ENCODE peak calls at places on chromosomes 4 and X, in eight cellular contexts. One of them, this sample, is unnamed.

GRCh38 chr4:96025031-96025430 is 185.1 kb downstream of the PDHA2 start:
- DNase-seq in left ventricle myocardium inferior: no peak
- DNase-seq in IMR-90: no peak
- DNase-seq in Peyer's patch: no peak
- DNase-seq in tibial nerve: no peak
- DNase-seq in heart right ventricle: no peak
- DNase-seq in gastrocnemius medialis: no peak
- DNase-seq in brain microvascular endothelial cell: no peak
- DNase-seq in this sample: no peak

GRCh38 chrX:150692837-150693781 is at the start of gene MTMR1:
- DNase-seq in Peyer's patch: peak; percentile 53
- DNase-seq in gastrocnemius medialis: peak; percentile 16
- DNase-seq in heart right ventricle: peak; percentile 42
- DNase-seq in tibial nerve: no peak
- DNase-seq in IMR-90: no peak
- DNase-seq in brain microvascular endothelial cell: no peak
- DNase-seq in left ventricle myocardium inferior: peak; percentile 38
- DNase-seq in this sample: no peak

GRCh38 chr4:16289872-16290554 is 63.7 kb upstream of the TAPT1 start:
- DNase-seq in gastrocnemius medialis: no peak
- DNase-seq in tibial nerve: no peak
- DNase-seq in IMR-90: peak; percentile 46
- DNase-seq in Peyer's patch: no peak
- DNase-seq in brain microvascular endothelial cell: peak; percentile 37
- DNase-seq in heart right ventricle: no peak
- DNase-seq in left ventricle myocardium inferior: no peak
- DNase-seq in this sample: no peak

GRCh38 chrX:151722241-151722846 is 6.5 kb downstream of the FATE1 start:
- DNase-seq in IMR-90: no peak
- DNase-seq in brain microvascular endothelial cell: no peak
- DNase-seq in Peyer's patch: no peak
- DNase-seq in tibial nerve: no peak
- DNase-seq in left ventricle myocardium inferior: peak; percentile 24
- DNase-seq in heart right ventricle: peak; percentile 40
- DNase-seq in gastrocnemius medialis: no peak
- DNase-seq in this sample: no peak

GRCh38 chr4:176631611-176632010 is 161.1 kb downstream of the VEGFC start:
- DNase-seq in brain microvascular endothelial cell: no peak
- DNase-seq in heart right ventricle: no peak
- DNase-seq in Peyer's patch: no peak
- DNase-seq in tibial nerve: no peak
- DNase-seq in IMR-90: no peak
- DNase-seq in left ventricle myocardium inferior: no peak
- DNase-seq in gastrocnemius medialis: no peak
- DNase-seq in this sample: no peak

GRCh38 chrX:155225774-155226173 is 9.5 kb downstream of the VBP1 start:
- DNase-seq in gastrocnemius medialis: no peak
- DNase-seq in tibial nerve: no peak
- DNase-seq in brain microvascular endothelial cell: no peak
- DNase-seq in IMR-90: no peak
- DNase-seq in heart right ventricle: no peak
- DNase-seq in left ventricle myocardium inferior: no peak
- DNase-seq in Peyer's patch: no peak
- DNase-seq in this sample: no peak

GRCh38 chrX:120244395-120244734 is 6.2 kb upstream of the ZBTB33 start:
- DNase-seq in left ventricle myocardium inferior: no peak
- DNase-seq in tibial nerve: no peak
- DNase-seq in Peyer's patch: no peak
- DNase-seq in gastrocnemius medialis: no peak
- DNase-seq in heart right ventricle: no peak
- DNase-seq in IMR-90: no peak
- DNase-seq in brain microvascular endothelial cell: no peak
- DNase-seq in this sample: no peak

GRCh38 chr4:46432923-46433322 is 43.0 kb upstream of the GABRA2 start:
- DNase-seq in left ventricle myocardium inferior: no peak
- DNase-seq in brain microvascular endothelial cell: no peak
- DNase-seq in heart right ventricle: no peak
- DNase-seq in Peyer's patch: no peak
- DNase-seq in gastrocnemius medialis: no peak
- DNase-seq in IMR-90: peak; percentile 85
- DNase-seq in tibial nerve: no peak
- DNase-seq in this sample: no peak

GRCh38 chrX:134847133-134847532 is 143.7 kb upstream of the SMIM10 start:
- DNase-seq in brain microvascular endothelial cell: no peak
- DNase-seq in gastrocnemius medialis: no peak
- DNase-seq in Peyer's patch: no peak
- DNase-seq in IMR-90: no peak
- DNase-seq in left ventricle myocardium inferior: no peak
- DNase-seq in heart right ventricle: no peak
- DNase-seq in tibial nerve: no peak
- DNase-seq in this sample: no peak

GRCh38 chrX:109886122-109886761 is 116.7 kb upstream of the TMEM164 start:
- DNase-seq in IMR-90: peak; percentile 63
- DNase-seq in heart right ventricle: no peak
- DNase-seq in tibial nerve: no peak
- DNase-seq in gastrocnemius medialis: no peak
- DNase-seq in left ventricle myocardium inferior: peak; percentile 15
- DNase-seq in Peyer's patch: no peak
- DNase-seq in brain microvascular endothelial cell: peak; percentile 38
- DNase-seq in this sample: no peak

GRCh38 chr4:26878729-26879415 is 18.2 kb downstream of the STIM2 start:
- DNase-seq in tibial nerve: no peak
- DNase-seq in brain microvascular endothelial cell: no peak
- DNase-seq in Peyer's patch: no peak
- DNase-seq in gastrocnemius medialis: no peak
- DNase-seq in left ventricle myocardium inferior: no peak
- DNase-seq in IMR-90: peak; percentile 33
- DNase-seq in heart right ventricle: no peak
- DNase-seq in this sample: no peak

GRCh38 chr4:150236626-150237025 is 158.4 kb downstream of the DCLK2 start:
- DNase-seq in brain microvascular endothelial cell: no peak
- DNase-seq in gastrocnemius medialis: no peak
- DNase-seq in IMR-90: peak; percentile 66
- DNase-seq in Peyer's patch: no peak
- DNase-seq in heart right ventricle: no peak
- DNase-seq in tibial nerve: no peak
- DNase-seq in left ventricle myocardium inferior: no peak
- DNase-seq in this sample: no peak

GRCh38 chr4:124936427-124936826 is 223.9 kb upstream of the ANKRD50 start:
- DNase-seq in brain microvascular endothelial cell: no peak
- DNase-seq in Peyer's patch: no peak
- DNase-seq in tibial nerve: no peak
- DNase-seq in heart right ventricle: peak; percentile 29
- DNase-seq in gastrocnemius medialis: peak; percentile 90
- DNase-seq in IMR-90: peak; percentile 60
- DNase-seq in left ventricle myocardium inferior: peak; percentile 55
- DNase-seq in this sample: no peak

GRCh38 chr4:140993350-140993749 is 139.9 kb downstream of the RNF150 start:
- DNase-seq in gastrocnemius medialis: no peak
- DNase-seq in left ventricle myocardium inferior: no peak
- DNase-seq in brain microvascular endothelial cell: no peak
- DNase-seq in IMR-90: no peak
- DNase-seq in Peyer's patch: no peak
- DNase-seq in tibial nerve: no peak
- DNase-seq in heart right ventricle: no peak
- DNase-seq in this sample: no peak

GRCh38 chrX:131262738-131263679 is 26.1 kb downstream of the IGSF1 start:
- DNase-seq in heart right ventricle: peak; percentile 7
- DNase-seq in gastrocnemius medialis: no peak
- DNase-seq in left ventricle myocardium inferior: no peak
- DNase-seq in Peyer's patch: no peak
- DNase-seq in tibial nerve: no peak
- DNase-seq in brain microvascular endothelial cell: no peak
- DNase-seq in IMR-90: no peak
- DNase-seq in this sample: no peak
- H3K27ac ChIP-seq in heart right ventricle: no peak overlapping the region
- H3K27ac ChIP-seq in gastrocnemius medialis: no peak overlapping the region
- H3K27ac ChIP-seq in left ventricle myocardium inferior: no peak overlapping the region
- H3K27ac ChIP-seq in Peyer's patch: no peak overlapping the region
- H3K27ac ChIP-seq in tibial nerve: no peak overlapping the region
- H3K27ac ChIP-seq in brain microvascular endothelial cell: no peak overlapping the region
- H3K27ac ChIP-seq in IMR-90: no peak overlapping the region
- H3K27ac ChIP-seq in this sample: no peak overlapping the region

GRCh38 chrX:140762061-140762460 is 52.5 kb downstream of the LINC00632 start:
- DNase-seq in gastrocnemius medialis: peak; percentile 10
- DNase-seq in heart right ventricle: no peak
- DNase-seq in IMR-90: peak; percentile 74
- DNase-seq in Peyer's patch: no peak
- DNase-seq in left ventricle myocardium inferior: no peak
- DNase-seq in tibial nerve: no peak
- DNase-seq in brain microvascular endothelial cell: peak; percentile 69
- DNase-seq in this sample: no peak
- H3K4me3 ChIP-seq in gastrocnemius medialis: no peak overlapping the region
- H3K4me3 ChIP-seq in heart right ventricle: no peak overlapping the region
- H3K4me3 ChIP-seq in IMR-90: no peak overlapping the region
- H3K4me3 ChIP-seq in Peyer's patch: no peak overlapping the region
- H3K4me3 ChIP-seq in left ventricle myocardium inferior: no peak overlapping the region
- H3K4me3 ChIP-seq in tibial nerve: no peak overlapping the region
- H3K4me3 ChIP-seq in brain microvascular endothelial cell: no peak overlapping the region
- H3K4me3 ChIP-seq in this sample: no peak overlapping the region

GRCh38 chrX:9355739-9356138 is 109.1 kb upstream of the TBL1X start:
- DNase-seq in left ventricle myocardium inferior: no peak
- DNase-seq in IMR-90: no peak
- DNase-seq in tibial nerve: no peak
- DNase-seq in Peyer's patch: no peak
- DNase-seq in heart right ventricle: no peak
- DNase-seq in gastrocnemius medialis: no peak
- DNase-seq in brain microvascular endothelial cell: no peak
- DNase-seq in this sample: no peak

GRCh38 chrX:9354918-9355317 is 109.9 kb upstream of the TBL1X start:
- DNase-seq in tibial nerve: no peak
- DNase-seq in gastrocnemius medialis: no peak
- DNase-seq in Peyer's patch: no peak
- DNase-seq in IMR-90: no peak
- DNase-seq in left ventricle myocardium inferior: no peak
- DNase-seq in heart right ventricle: no peak
- DNase-seq in brain microvascular endothelial cell: no peak
- DNase-seq in this sample: no peak

GRCh38 chrX:9351112-9351511 is 113.7 kb upstream of the TBL1X start:
- DNase-seq in heart right ventricle: no peak
- DNase-seq in Peyer's patch: no peak
- DNase-seq in brain microvascular endothelial cell: no peak
- DNase-seq in tibial nerve: no peak
- DNase-seq in gastrocnemius medialis: no peak
- DNase-seq in IMR-90: no peak
- DNase-seq in left ventricle myocardium inferior: no peak
- DNase-seq in this sample: no peak

GRCh38 chrX:9352243-9352642 is 112.6 kb upstream of the TBL1X start:
- DNase-seq in IMR-90: no peak
- DNase-seq in left ventricle myocardium inferior: no peak
- DNase-seq in brain microvascular endothelial cell: no peak
- DNase-seq in heart right ventricle: no peak
- DNase-seq in gastrocnemius medialis: no peak
- DNase-seq in Peyer's patch: no peak
- DNase-seq in tibial nerve: no peak
- DNase-seq in this sample: no peak

DNA sequence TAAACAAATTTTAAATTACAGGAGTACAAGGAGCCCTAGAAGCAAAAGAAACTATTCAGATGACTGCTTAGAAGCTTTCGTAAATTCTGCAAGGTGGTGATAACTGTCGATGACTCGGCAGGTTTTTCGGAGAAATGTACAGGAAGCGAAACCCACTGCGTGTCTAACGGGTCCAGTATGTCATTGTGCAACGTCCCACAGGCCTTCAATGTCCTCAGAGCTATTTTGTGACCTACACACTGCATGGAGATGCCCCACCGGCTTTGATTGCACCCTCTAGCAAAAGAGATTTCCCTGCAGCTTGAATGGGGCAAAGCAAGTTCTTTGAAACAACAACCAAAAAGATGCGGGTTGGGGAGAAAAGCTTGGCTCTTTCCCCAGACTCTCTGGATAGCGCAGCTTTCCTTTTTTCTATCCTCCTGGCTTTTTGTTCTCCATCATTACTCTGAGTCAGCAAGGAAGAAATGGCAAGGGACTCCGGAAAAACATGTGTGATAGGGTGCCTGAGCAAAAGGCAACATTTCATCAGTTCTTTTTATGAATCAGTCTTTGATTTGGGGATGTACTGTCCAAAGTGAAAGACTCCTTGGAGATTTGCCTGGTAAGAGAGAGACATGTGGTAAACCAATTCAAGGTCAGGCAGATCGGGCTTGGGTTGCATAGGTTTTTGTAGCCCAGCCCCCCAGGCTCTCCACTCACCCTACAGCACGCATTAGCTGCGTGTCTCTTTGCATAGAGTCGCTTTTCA is 112.0 kb upstream of the TBL1X start:
- DNase-seq in left ventricle myocardium inferior: no peak
- DNase-seq in IMR-90: peak; percentile 75
- DNase-seq in tibial nerve: no peak
- DNase-seq in Peyer's patch: peak; percentile 45
- DNase-seq in gastrocnemius medialis: peak; percentile 20
- DNase-seq in brain microvascular endothelial cell: peak; percentile 32
- DNase-seq in heart right ventricle: no peak
- DNase-seq in this sample: no peak
- TF ChIP-seq CTCF in left ventricle myocardium inferior: no peak
- TF ChIP-seq CTCF in IMR-90: no peak
- TF ChIP-seq CTCF in tibial nerve: no peak
- TF ChIP-seq CTCF in Peyer's patch: no peak
- TF ChIP-seq CTCF in gastrocnemius medialis: no peak
- TF ChIP-seq CTCF in brain microvascular endothelial cell: no peak
- TF ChIP-seq CTCF in heart right ventricle: no peak
- TF ChIP-seq CTCF in this sample: no peak

GRCh38 chr4:168867128-168867527 is 142.9 kb downstream of the CBR4 start:
- DNase-seq in left ventricle myocardium inferior: no peak
- DNase-seq in Peyer's patch: no peak
- DNase-seq in gastrocnemius medialis: no peak
- DNase-seq in heart right ventricle: no peak
- DNase-seq in IMR-90: no peak
- DNase-seq in brain microvascular endothelial cell: no peak
- DNase-seq in tibial nerve: no peak
- DNase-seq in this sample: no peak

GRCh38 chr4:168863719-168864632 is 146.1 kb downstream of the CBR4 start:
- DNase-seq in IMR-90: no peak
- DNase-seq in heart right ventricle: no peak
- DNase-seq in Peyer's patch: no peak
- DNase-seq in brain microvascular endothelial cell: no peak
- DNase-seq in tibial nerve: no peak
- DNase-seq in left ventricle myocardium inferior: no peak
- DNase-seq in gastrocnemius medialis: no peak
- DNase-seq in this sample: no peak

GRCh38 chr4:168864831-168865541 is 145.1 kb downstream of the CBR4 start:
- DNase-seq in left ventricle myocardium inferior: no peak
- DNase-seq in tibial nerve: no peak
- DNase-seq in gastrocnemius medialis: no peak
- DNase-seq in brain microvascular endothelial cell: no peak
- DNase-seq in IMR-90: peak; percentile 67
- DNase-seq in Peyer's patch: no peak
- DNase-seq in heart right ventricle: no peak
- DNase-seq in this sample: no peak

GRCh38 chr4:168866635-168867034 is 143.4 kb downstream of the CBR4 start:
- DNase-seq in brain microvascular endothelial cell: no peak
- DNase-seq in gastrocnemius medialis: no peak
- DNase-seq in IMR-90: no peak
- DNase-seq in left ventricle myocardium inferior: no peak
- DNase-seq in Peyer's patch: no peak
- DNase-seq in heart right ventricle: no peak
- DNase-seq in tibial nerve: no peak
- DNase-seq in this sample: no peak

DNA sequence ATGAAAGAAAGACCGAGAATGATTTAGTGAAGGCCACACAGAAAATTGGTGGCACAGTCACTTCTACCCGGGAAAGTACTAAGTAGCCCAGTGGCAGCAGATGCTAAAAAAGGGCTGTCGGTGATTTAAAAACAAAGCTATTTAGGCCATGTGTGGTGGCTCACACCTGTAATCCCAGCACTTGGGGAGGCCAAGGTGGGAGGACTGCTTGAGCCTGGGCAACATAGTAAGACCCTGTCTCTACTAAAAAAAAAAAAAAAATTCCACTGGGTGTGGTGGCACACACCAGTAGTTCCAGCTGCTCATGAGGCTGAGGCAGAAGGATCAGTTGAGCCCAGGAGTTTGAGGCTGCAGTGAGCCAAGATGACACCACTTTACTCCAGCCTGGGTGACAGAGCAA is 144.2 kb downstream of the CBR4 start:
- DNase-seq in tibial nerve: no peak
- DNase-seq in left ventricle myocardium inferior: no peak
- DNase-seq in gastrocnemius medialis: no peak
- DNase-seq in brain microvascular endothelial cell: no peak
- DNase-seq in Peyer's patch: no peak
- DNase-seq in heart right ventricle: no peak
- DNase-seq in IMR-90: no peak
- DNase-seq in this sample: no peak
- H3K27ac ChIP-seq in tibial nerve: peak overlapping the region; percentile 21
- H3K27ac ChIP-seq in left ventricle myocardium inferior: peak overlapping the region; percentile 2
- H3K27ac ChIP-seq in gastrocnemius medialis: peak overlapping the region; percentile 2
- H3K27ac ChIP-seq in brain microvascular endothelial cell: no peak overlapping the region
- H3K27ac ChIP-seq in Peyer's patch: no peak overlapping the region
- H3K27ac ChIP-seq in heart right ventricle: no peak overlapping the region
- H3K27ac ChIP-seq in IMR-90: peak overlapping the region; percentile 72
- H3K27ac ChIP-seq in this sample: no peak overlapping the region